ENCODE peak calls at places on chromosomes 6 and 20, in four cellular contexts. J is HCT116, I is K562, C is GM12878. Z is an unnamed sample.

GRCh38 chr6:141033101-141033500 is 1099.6 kb upstream of the GJE1 start:
- DNase-seq in I (no peak), J (no peak), C (no peak), Z (no peak)

GRCh38 chr6:3259491-3259958 is 778 bp downstream of the PSMG4 start:
- DNase-seq in C (no peak), I (no peak), J (no peak), Z (peak; percentile 48)

GRCh38 chr20:13650474-13650873 is 11.7 kb upstream of the TASP1 start:
- DNase-seq in C (no peak), J (no peak), I (no peak), Z (no peak)

GRCh38 chr6:169386431-169387057 is 132.9 kb upstream of the THBS2 start:
- DNase-seq in C (no peak), I (no peak), J (no peak), Z (no peak)

GRCh38 chr20:62742550-62742949 is 33.9 kb downstream of the NTSR1 start:
- DNase-seq in J (no peak), C (no peak), I (no peak), Z (no peak)

GRCh38 chr20:58131111-58131510 is 97.3 kb downstream of the ANKRD60 start:
- DNase-seq in J (no peak), I (no peak), C (no peak), Z (no peak)

GRCh38 chr6:124551711-124552233 is 410.5 kb upstream of the RNF217 start:
- DNase-seq in J (no peak), C (no peak), I (no peak), Z (no peak)

GRCh38 chr6:35214869-35215664 is 1.3 kb downstream of the SCUBE3 start:
- DNase-seq in I (peak; percentile 49), C (no peak), J (no peak), Z (no peak)

GRCh38 chr20:13777171-13777601 is 7.5 kb downstream of the ESF1 start:
- DNase-seq in I (no peak), J (peak; percentile 6), C (no peak), Z (no peak)

GRCh38 chr6:133977983-133978895 is 25.2 kb downstream of the TBPL1 start:
- DNase-seq in I (no peak), C (no peak), J (no peak), Z (no peak)

GRCh38 chr6:132763269-132763668 is 5.6 kb upstream of the VNN2 start:
- DNase-seq in I (no peak), C (peak; percentile 32), J (no peak), Z (no peak)

GRCh38 chr20:20237093-20237959 is 130.6 kb upstream of the INSM1 start:
- DNase-seq in J (peak; percentile 28), I (peak; percentile 54), C (no peak), Z (peak; percentile 62)

GRCh38 chr6:18207949-18208348 is 52.7 kb downstream of the KDM1B start:
- DNase-seq in J (no peak), I (no peak), C (no peak), Z (no peak)

GRCh38 chr20:54173653-54174451 is at the start of gene CYP24A1:
- DNase-seq in C (no peak), J (no peak), I (no peak), Z (no peak)

GRCh38 chr20:56322661-56323060 is 36.1 kb upstream of the FAM210B start:
- DNase-seq in J (no peak), I (no peak), C (no peak), Z (no peak)

GRCh38 chr20:9235518-9235917 is 166.6 kb downstream of the PLCB4 start:
- DNase-seq in I (no peak), J (no peak), C (no peak), Z (no peak)

GRCh38 chr6:82511546-82511945 is 147.9 kb downstream of the TPBG start:
- DNase-seq in C (no peak), J (no peak), I (no peak), Z (no peak)

GRCh38 chr6:160900031-160900430 is 91.5 kb upstream of the MAP3K4 start:
- DNase-seq in I (no peak), C (no peak), J (no peak), Z (no peak)

GRCh38 chr6:151482290-151482689 is 11.5 kb upstream of the CCDC170 start:
- DNase-seq in I (no peak), J (no peak), C (no peak), Z (no peak)

GRCh38 chr6:134689676-134690447 is 260.0 kb downstream of the ALDH8A1 start:
- DNase-seq in I (no peak), J (no peak), C (no peak), Z (no peak)

GRCh38 chr6:150452642-150453243 is 83.9 kb downstream of the IYD start:
- DNase-seq in J (no peak), C (no peak), I (no peak), Z (no peak)

GRCh38 chr6:128822271-128822670 is 60.7 kb upstream of the LAMA2 start:
- DNase-seq in C (no peak), J (no peak), I (no peak), Z (no peak)

GRCh38 chr6:127564761-127565160 is 12.2 kb upstream of the C6orf58 start:
- DNase-seq in J (no peak), C (no peak), I (no peak), Z (no peak)

GRCh38 chr6:40312213-40313015 is 274.8 kb downstream of the LRFN2 start:
- DNase-seq in J (no peak), C (no peak), I (no peak), Z (no peak)

GRCh38 chr20:34344256-34344637 is 18.8 kb upstream of the ITCH start:
- DNase-seq in J (no peak), I (no peak), C (no peak), Z (no peak)

GRCh38 chr6:24140572-24140971 is 14.6 kb downstream of the NRSN1 start:
- DNase-seq in C (no peak), I (no peak), J (no peak), Z (no peak)

GRCh38 chr6:160428818-160429744 is 80.9 kb downstream of the SLC22A3 start:
- DNase-seq in C (no peak), I (no peak), J (no peak), Z (no peak)

GRCh38 chr6:14713966-14714631 is 531.8 kb upstream of the JARID2 start:
- DNase-seq in J (no peak), C (no peak), I (no peak), Z (no peak)

GRCh38 chr6:30793521-30794194 is 49.3 kb upstream of the IER3 start:
- DNase-seq in J (no peak), I (no peak), C (peak; percentile 57), Z (no peak)

GRCh38 chr6:121222656-121223055 is 111.6 kb downstream of the TBC1D32 start:
- DNase-seq in I (no peak), J (no peak), C (no peak), Z (peak; percentile 1)

GRCh38 chr6:125201961-125202729 is 48.6 kb downstream of the TPD52L1 start:
- DNase-seq in C (no peak), J (peak; percentile 81), I (peak; percentile 40), Z (no peak)

GRCh38 chr6:25100288-25100687 is 164.5 kb upstream of the RIPOR2 start:
- DNase-seq in I (no peak), C (no peak), J (no peak), Z (no peak)

DNA sequence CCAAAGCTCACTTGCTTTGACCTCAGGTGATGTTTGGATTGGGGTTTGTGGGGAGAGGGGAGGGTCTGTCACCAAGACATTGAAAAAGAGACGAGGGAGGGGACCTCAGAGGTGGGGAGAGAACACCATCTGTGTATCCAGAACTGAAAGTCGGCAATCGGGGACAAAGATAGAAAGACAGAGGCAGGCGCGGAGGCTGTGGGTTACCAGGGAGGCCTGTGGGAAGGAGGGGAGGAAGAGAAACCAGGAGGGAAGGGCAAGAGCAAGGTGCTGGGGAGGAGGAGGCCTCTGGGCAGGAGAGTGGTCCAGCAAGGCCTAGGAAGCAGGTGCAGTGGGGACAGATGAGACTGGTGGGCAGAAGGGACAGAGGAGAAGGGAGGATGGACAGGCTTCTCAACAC is 211.2 kb downstream of the CDC5L start:
- DNase-seq in J (no peak), I (no peak), C (no peak), Z (no peak)
- TF ChIP-seq JUND in J (no peak), I (no peak), C (no peak), Z (no peak)

GRCh38 chr20:35648836-35649235 is 15.9 kb downstream of the CPNE1 start:
- DNase-seq in J (no peak), I (no peak), C (no peak), Z (peak; percentile 39)
- TF ChIP-seq JUND in J (no peak), I (no peak), C (no peak), Z (no peak)

DNA sequence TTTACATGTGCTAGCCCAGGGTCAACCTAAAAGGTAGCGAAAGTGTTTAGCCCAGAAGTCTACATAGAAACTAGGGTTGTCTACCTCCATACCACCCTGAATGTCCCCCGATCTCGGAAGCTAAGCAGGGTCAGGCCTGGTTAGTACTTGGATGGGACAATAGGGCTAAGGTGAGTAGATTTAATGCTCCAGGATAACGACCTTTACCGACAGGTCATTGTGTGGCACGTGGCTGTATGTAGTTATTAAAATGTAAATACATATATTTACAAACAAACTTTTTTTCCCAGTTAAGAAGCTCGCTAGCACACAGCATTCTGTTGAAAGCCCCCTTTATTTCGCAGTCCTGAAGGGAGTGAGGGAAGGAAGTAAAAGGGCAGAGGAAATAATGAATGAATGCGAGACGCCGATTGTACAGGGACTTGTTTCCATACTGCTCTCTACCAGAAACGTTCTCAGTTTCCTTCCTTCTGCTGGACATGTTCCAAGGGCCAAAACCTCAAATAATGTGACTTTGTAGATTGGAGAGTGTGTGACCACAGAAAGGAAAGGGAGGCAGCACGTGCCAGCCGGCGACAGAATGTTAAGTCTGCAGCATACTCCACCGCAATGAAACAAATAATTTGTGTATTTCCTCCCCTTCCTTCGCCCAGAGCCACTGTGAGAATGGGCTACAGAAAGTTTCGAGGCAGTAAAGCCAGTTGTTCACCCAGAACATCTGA is 603 bp downstream of the ADAT2 start:
- DNase-seq in I (peak; percentile 27), J (no peak), C (peak; percentile 53), Z (no peak)
- TF ChIP-seq JUND in I (no peak), J (no peak), C (no peak), Z (no peak)

GRCh38 chr20:32871622-32872160 is 13.0 kb downstream of the EFCAB8 start:
- DNase-seq in J (no peak), I (no peak), C (no peak), Z (no peak)
- TF ChIP-seq JUND in J (no peak), I (no peak), C (no peak), Z (no peak)

DNA sequence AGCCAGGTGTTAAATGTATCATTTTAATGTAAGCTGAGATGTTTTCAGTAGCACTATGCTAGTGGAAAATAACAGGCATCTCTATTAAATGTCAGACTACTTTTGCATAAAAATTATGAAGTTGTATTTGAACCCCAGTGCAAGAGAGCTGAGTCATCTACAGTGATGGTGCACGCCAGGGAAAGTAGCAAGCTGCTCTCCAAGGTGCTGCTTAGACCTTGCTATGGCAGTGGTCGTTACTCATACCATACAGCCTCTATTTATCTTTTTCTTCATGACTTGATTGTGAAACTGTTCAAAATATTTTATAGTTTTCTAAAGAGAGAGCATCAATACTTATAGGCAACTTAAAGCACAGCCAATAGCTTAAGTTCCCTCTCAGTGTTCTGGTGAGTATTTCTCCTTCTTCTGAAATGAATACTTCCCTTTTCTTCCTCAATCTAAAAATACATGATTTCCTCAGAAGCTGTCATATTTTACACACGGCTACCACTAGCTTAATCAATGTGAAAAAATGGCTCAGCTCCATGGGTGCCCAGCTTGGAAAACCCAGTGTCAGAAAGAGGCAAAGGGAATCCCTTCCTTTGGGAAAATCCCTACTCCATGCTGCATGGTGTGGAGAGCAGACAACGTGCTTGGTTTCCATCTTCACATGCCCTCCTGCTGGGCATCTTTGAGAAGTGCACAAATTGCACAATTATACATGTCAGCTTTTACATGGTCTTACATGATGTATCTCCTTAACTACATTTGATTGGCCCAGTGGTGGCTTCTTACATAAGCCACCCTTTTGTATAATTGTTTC is 105.6 kb downstream of the ELOVL4 start:
- DNase-seq in J (no peak), I (no peak), C (no peak), Z (no peak)
- TF ChIP-seq JUND in J (no peak), I (no peak), C (no peak), Z (no peak)

GRCh38 chr6:111057074-111057752 is 30.1 kb upstream of the SLC16A10 start:
- DNase-seq in J (peak; percentile 50), C (no peak), I (peak; percentile 50), Z (peak; percentile 57)
- TF ChIP-seq JUND in J (no peak), C (no peak), I (no peak), Z (no peak)

Z was measured in T47D.